ENCODE peak calls at places on chromosomes 16 and 17, in six cellular contexts. One of them, this sample, is unnamed.

GRCh38 chr17:75295220-75296158 is 6.3 kb upstream of the SLC25A19 start:
- DNase-seq in body of pancreas: no peak
- DNase-seq in transverse colon: peak; percentile 38
- DNase-seq in tibial nerve: no peak
- DNase-seq in stomach: no peak
- DNase-seq in ovary: no peak
- DNase-seq in this sample: no peak

GRCh38 chr17:34167359-34167758 is 87.7 kb upstream of the CCL2 start:
- DNase-seq in body of pancreas: peak; percentile 68
- DNase-seq in transverse colon: no peak
- DNase-seq in tibial nerve: no peak
- DNase-seq in stomach: peak; percentile 50
- DNase-seq in ovary: no peak
- DNase-seq in this sample: no peak

GRCh38 chr16:86039606-86040005 is 140.6 kb downstream of the IRF8 start:
- DNase-seq in body of pancreas: no peak
- DNase-seq in transverse colon: no peak
- DNase-seq in tibial nerve: no peak
- DNase-seq in stomach: no peak
- DNase-seq in ovary: no peak
- DNase-seq in this sample: no peak

GRCh38 chr16:53207810-53208752 is 153.3 kb downstream of the CHD9 start:
- DNase-seq in body of pancreas: peak; percentile 53
- DNase-seq in transverse colon: peak; percentile 32
- DNase-seq in tibial nerve: peak; percentile 52
- DNase-seq in stomach: peak; percentile 39
- DNase-seq in ovary: peak; percentile 60
- DNase-seq in this sample: no peak

GRCh38 chr17:37342589-37342988 is 33.2 kb upstream of the C17orf78 start:
- DNase-seq in body of pancreas: no peak
- DNase-seq in transverse colon: no peak
- DNase-seq in tibial nerve: no peak
- DNase-seq in stomach: no peak
- DNase-seq in ovary: no peak
- DNase-seq in this sample: no peak

GRCh38 chr16:8645831-8646230 is 24.3 kb downstream of the METTL22 start:
- DNase-seq in body of pancreas: no peak
- DNase-seq in transverse colon: no peak
- DNase-seq in tibial nerve: no peak
- DNase-seq in stomach: no peak
- DNase-seq in ovary: no peak
- DNase-seq in this sample: no peak

GRCh38 chr17:44900894-44901293 is 1.6 kb upstream of the EFTUD2 start:
- DNase-seq in body of pancreas: no peak
- DNase-seq in transverse colon: no peak
- DNase-seq in tibial nerve: no peak
- DNase-seq in stomach: no peak
- DNase-seq in ovary: no peak
- DNase-seq in this sample: no peak

GRCh38 chr16:82991941-82992675 is 365.3 kb downstream of the CDH13 start:
- DNase-seq in body of pancreas: no peak
- DNase-seq in transverse colon: no peak
- DNase-seq in tibial nerve: no peak
- DNase-seq in stomach: no peak
- DNase-seq in ovary: no peak
- DNase-seq in this sample: no peak

GRCh38 chr16:51651061-51651466 is 500.0 kb upstream of the SALL1 start:
- DNase-seq in body of pancreas: no peak
- DNase-seq in transverse colon: no peak
- DNase-seq in tibial nerve: no peak
- DNase-seq in stomach: no peak
- DNase-seq in ovary: no peak
- DNase-seq in this sample: no peak

GRCh38 chr16:19001788-19002187 is 18.1 kb downstream of the TMC7 start:
- DNase-seq in body of pancreas: peak; percentile 19
- DNase-seq in transverse colon: no peak
- DNase-seq in tibial nerve: no peak
- DNase-seq in stomach: no peak
- DNase-seq in ovary: no peak
- DNase-seq in this sample: no peak

GRCh38 chr17:78409191-78409621 is 30.8 kb downstream of the PGS1 start:
- DNase-seq in body of pancreas: peak; percentile 83
- DNase-seq in transverse colon: peak; percentile 91
- DNase-seq in tibial nerve: no peak
- DNase-seq in stomach: peak; percentile 83
- DNase-seq in ovary: no peak
- DNase-seq in this sample: no peak

GRCh38 chr17:65058151-65058550 is 1.6 kb upstream of the GNA13 start:
- DNase-seq in body of pancreas: no peak
- DNase-seq in transverse colon: no peak
- DNase-seq in tibial nerve: no peak
- DNase-seq in stomach: no peak
- DNase-seq in ovary: no peak
- DNase-seq in this sample: no peak

GRCh38 chr17:32854834-32855389 is 22.0 kb downstream of the MYO1D start:
- DNase-seq in body of pancreas: no peak
- DNase-seq in transverse colon: no peak
- DNase-seq in tibial nerve: no peak
- DNase-seq in stomach: no peak
- DNase-seq in ovary: no peak
- DNase-seq in this sample: no peak

GRCh38 chr17:1970843-1971384 is 54.2 kb downstream of the RTN4RL1 start:
- DNase-seq in body of pancreas: no peak
- DNase-seq in transverse colon: no peak
- DNase-seq in tibial nerve: no peak
- DNase-seq in stomach: no peak
- DNase-seq in ovary: no peak
- DNase-seq in this sample: no peak

GRCh38 chr16:82396509-82396908 is 226.5 kb upstream of the MPHOSPH6 start:
- DNase-seq in body of pancreas: no peak
- DNase-seq in transverse colon: no peak
- DNase-seq in tibial nerve: no peak
- DNase-seq in stomach: no peak
- DNase-seq in ovary: no peak
- DNase-seq in this sample: no peak

GRCh38 chr17:43531955-43532354 is 14.2 kb downstream of the ETV4 start:
- DNase-seq in body of pancreas: no peak
- DNase-seq in transverse colon: no peak
- DNase-seq in tibial nerve: no peak
- DNase-seq in stomach: no peak
- DNase-seq in ovary: no peak
- DNase-seq in this sample: no peak

GRCh38 chr16:31087481-31087880 is 1.3 kb downstream of the PRSS53 start:
- DNase-seq in body of pancreas: no peak
- DNase-seq in transverse colon: no peak
- DNase-seq in tibial nerve: no peak
- DNase-seq in stomach: no peak
- DNase-seq in ovary: no peak
- DNase-seq in this sample: no peak

GRCh38 chr16:88649195-88649923 is 1.5 kb downstream of the CYBA start:
- DNase-seq in body of pancreas: peak; percentile 64
- DNase-seq in transverse colon: peak; percentile 41
- DNase-seq in tibial nerve: no peak
- DNase-seq in stomach: no peak
- DNase-seq in ovary: no peak
- DNase-seq in this sample: no peak

GRCh38 chr17:77783991-77784820 is 174.3 kb upstream of the TNRC6C start:
- DNase-seq in body of pancreas: no peak
- DNase-seq in transverse colon: no peak
- DNase-seq in tibial nerve: no peak
- DNase-seq in stomach: no peak
- DNase-seq in ovary: no peak
- DNase-seq in this sample: no peak

GRCh38 chr16:1003551-1004347 is 22.2 kb downstream of the SOX8 start:
- DNase-seq in body of pancreas: no peak
- DNase-seq in transverse colon: no peak
- DNase-seq in tibial nerve: no peak
- DNase-seq in stomach: no peak
- DNase-seq in ovary: no peak
- DNase-seq in this sample: no peak

GRCh38 chr16:1993731-1994131 is 4.0 kb downstream of the SYNGR3 start:
- DNase-seq in body of pancreas: no peak
- DNase-seq in transverse colon: no peak
- DNase-seq in tibial nerve: no peak
- DNase-seq in stomach: no peak
- DNase-seq in ovary: no peak
- DNase-seq in this sample: no peak

GRCh38 chr16:24635900-24636610 is 93.4 kb upstream of the TNRC6A start:
- DNase-seq in body of pancreas: peak; percentile 83
- DNase-seq in transverse colon: peak; percentile 66
- DNase-seq in tibial nerve: peak; percentile 84
- DNase-seq in stomach: peak; percentile 66
- DNase-seq in ovary: peak; percentile 71
- DNase-seq in this sample: peak; percentile 81

GRCh38 chr16:10314811-10315210 is 71.0 kb upstream of the ATF7IP2 start:
- DNase-seq in body of pancreas: no peak
- DNase-seq in transverse colon: no peak
- DNase-seq in tibial nerve: no peak
- DNase-seq in stomach: no peak
- DNase-seq in ovary: no peak
- DNase-seq in this sample: no peak

GRCh38 chr17:18314059-18314730 is 599 bp downstream of the TOP3A start:
- DNase-seq in body of pancreas: no peak
- DNase-seq in transverse colon: no peak
- DNase-seq in tibial nerve: no peak
- DNase-seq in stomach: no peak
- DNase-seq in ovary: peak; percentile 27
- DNase-seq in this sample: peak; percentile 66

GRCh38 chr16:28189237-28189636 is 22.5 kb downstream of the XPO6 start:
- DNase-seq in body of pancreas: no peak
- DNase-seq in transverse colon: no peak
- DNase-seq in tibial nerve: no peak
- DNase-seq in stomach: no peak
- DNase-seq in ovary: no peak
- DNase-seq in this sample: no peak

DNA sequence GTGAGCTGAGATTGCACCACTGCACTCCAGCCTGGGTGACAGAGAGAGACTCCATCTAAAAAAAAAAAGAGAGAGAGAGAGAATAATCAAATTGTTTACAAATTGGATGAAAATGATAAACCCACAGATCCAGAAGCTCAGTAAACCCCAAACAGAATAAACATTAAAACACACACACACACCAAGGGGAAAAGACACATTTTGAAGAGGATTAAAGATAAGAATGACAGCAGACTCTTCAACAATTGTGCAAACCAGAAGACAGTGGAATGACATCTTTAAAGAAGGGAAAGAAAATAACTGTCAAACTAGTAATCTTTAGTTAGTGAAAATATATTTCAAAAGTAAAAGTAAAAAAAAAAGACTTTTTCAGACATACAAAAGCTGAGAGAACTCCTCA is 64.4 kb upstream of the RPL38 start:
- DNase-seq in body of pancreas: no peak
- DNase-seq in transverse colon: no peak
- DNase-seq in tibial nerve: no peak
- DNase-seq in stomach: no peak
- DNase-seq in ovary: no peak
- DNase-seq in this sample: no peak
- H3K9me3 ChIP-seq in body of pancreas: no peaks in the 10 kb centered on the region
- H3K9me3 ChIP-seq in transverse colon: peaks cover 13% of the 10 kb centered on the region
- H3K9me3 ChIP-seq in tibial nerve: peaks cover 11% of the 10 kb centered on the region
- H3K9me3 ChIP-seq in stomach: peaks cover 37% of the 10 kb centered on the region
- H3K9me3 ChIP-seq in ovary: peaks cover 3% of the 10 kb centered on the region
- H3K9me3 ChIP-seq in this sample: peaks cover 28% of the 10 kb centered on the region

GRCh38 chr16:68951991-68952877 is 108.9 kb downstream of the TANGO6 start:
- DNase-seq in body of pancreas: no peak
- DNase-seq in transverse colon: no peak
- DNase-seq in tibial nerve: no peak
- DNase-seq in stomach: no peak
- DNase-seq in ovary: no peak
- DNase-seq in this sample: no peak
- H3K27ac ChIP-seq in body of pancreas: no peak overlapping the region
- H3K27ac ChIP-seq in transverse colon: no peak overlapping the region
- H3K27ac ChIP-seq in tibial nerve: no peak overlapping the region
- H3K27ac ChIP-seq in stomach: no peak overlapping the region
- H3K27ac ChIP-seq in ovary: no peak overlapping the region
- H3K27ac ChIP-seq in this sample: no peak overlapping the region

DNA sequence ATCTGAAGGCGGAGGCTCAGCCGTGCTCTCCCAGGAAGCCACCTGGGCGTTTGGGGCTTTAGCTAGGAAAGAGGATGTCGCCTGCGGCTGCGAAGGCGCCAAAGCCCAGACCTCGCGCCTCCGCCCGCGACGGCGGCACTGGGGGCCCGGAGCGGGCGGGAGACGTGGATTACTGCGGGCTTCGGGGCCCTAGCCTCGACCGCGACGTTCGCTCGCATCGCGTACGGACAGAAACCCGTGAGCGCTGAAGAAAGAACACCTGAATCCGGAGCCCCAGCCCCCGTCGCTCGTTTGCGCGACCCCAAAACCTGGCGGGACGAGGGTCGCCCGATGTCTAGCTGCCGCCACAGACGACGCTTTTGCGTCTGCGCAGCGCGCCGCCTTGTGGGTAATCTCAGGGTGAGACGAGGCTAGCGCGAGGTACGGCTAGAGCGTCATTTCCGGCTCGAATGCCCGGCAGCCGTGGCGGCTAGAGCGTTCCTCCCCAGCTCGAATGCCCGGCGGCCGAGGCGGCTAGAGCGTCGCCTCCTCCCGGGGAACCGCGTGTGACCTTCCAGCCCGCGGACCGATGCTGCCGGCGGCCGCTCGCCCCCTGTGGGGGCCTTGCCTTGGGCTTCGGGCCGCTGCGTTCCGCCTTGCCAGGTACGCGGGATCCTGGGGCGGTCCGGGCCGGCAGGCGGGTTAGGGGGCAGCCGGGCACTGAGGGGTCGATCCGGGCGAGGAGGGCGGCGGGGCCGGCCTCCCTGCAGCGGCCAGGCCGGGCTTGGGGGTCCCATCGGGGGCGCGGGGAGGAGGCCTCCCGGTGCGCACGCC is at the start of gene MRPL12:
- DNase-seq in body of pancreas: peak; percentile 95
- DNase-seq in transverse colon: peak; percentile 94
- DNase-seq in tibial nerve: peak; percentile 90
- DNase-seq in stomach: peak; percentile 94
- DNase-seq in ovary: peak; percentile 92
- DNase-seq in this sample: peak; percentile 95
- TF ChIP-seq POLR2A in body of pancreas: peak; percentile 91
- TF ChIP-seq POLR2A in transverse colon: peak; percentile 90
- TF ChIP-seq POLR2A in tibial nerve: peak; percentile 81
- TF ChIP-seq POLR2A in stomach: no peak
- TF ChIP-seq POLR2A in ovary: peak; percentile 88
- TF ChIP-seq POLR2A in this sample: no peak

DNA sequence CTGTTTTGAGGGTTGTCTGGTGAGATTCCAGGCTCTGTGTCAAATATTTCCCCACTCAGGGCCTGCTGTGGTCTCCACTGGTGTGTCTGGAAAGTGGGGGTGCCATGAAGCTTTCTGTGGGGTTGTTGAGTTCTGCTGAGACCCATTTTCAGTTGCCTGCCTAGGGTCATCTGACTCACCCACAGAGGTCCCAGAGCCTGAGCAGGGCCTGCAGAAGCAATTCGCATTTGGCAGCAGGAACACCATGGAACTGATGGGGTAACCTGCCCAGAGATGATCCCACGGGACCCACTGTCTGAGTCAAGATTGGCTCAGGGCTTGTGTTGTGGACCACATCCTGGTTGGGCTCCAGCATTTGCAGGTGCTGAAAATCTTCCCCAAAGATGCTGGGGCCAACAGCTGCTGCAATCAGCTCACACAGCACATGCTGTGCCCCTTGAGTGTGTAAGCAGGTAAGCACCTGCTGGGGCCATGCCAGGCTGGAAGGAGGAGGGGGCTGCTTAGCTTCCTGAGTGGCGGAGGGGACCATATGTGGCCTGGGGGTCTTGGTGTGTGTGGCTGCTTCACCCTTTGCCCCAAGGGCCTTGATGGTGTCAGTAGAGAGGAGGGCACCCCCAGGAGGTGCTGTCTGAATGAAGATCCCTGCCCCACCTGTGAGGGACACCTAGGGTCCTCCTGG is 1726.1 kb downstream of the TP53TG3F start:
- DNase-seq in body of pancreas: no peak
- DNase-seq in transverse colon: no peak
- DNase-seq in tibial nerve: no peak
- DNase-seq in stomach: no peak
- DNase-seq in ovary: no peak
- DNase-seq in this sample: no peak
- H3K9me3 ChIP-seq in body of pancreas: no peaks in the 10 kb centered on the region
- H3K9me3 ChIP-seq in transverse colon: no peaks in the 10 kb centered on the region
- H3K9me3 ChIP-seq in tibial nerve: no peaks in the 10 kb centered on the region
- H3K9me3 ChIP-seq in stomach: peaks cover 72% of the 10 kb centered on the region
- H3K9me3 ChIP-seq in ovary: no peaks in the 10 kb centered on the region
- H3K9me3 ChIP-seq in this sample: no peaks in the 10 kb centered on the region